ENCODE peak calls at places on chromosomes 2 and 18, in eight cellular contexts. O is esophagus muscularis mucosa, Q is brain microvascular endothelial cell, M is fibroblast of mammary gland, C is epithelial cell of esophagus, U is mammary epithelial cell, D is WERI-Rb-1, W is AG04450. H is an unnamed sample.

GRCh38 chr2:49002750-49003149 is 151.6 kb downstream of the FSHR start:
- DNase-seq in O (no peak), Q (no peak), M (peak; percentile 9), C (no peak), U (no peak), D (no peak), W (no peak), H (no peak)

GRCh38 chr2:48328972-48329723 is 200.8 kb upstream of the STON1 start:
- DNase-seq in O (no peak), Q (no peak), M (no peak), C (no peak), U (no peak), D (no peak), W (no peak), H (no peak)

GRCh38 chr2:20491739-20492531 is 45.1 kb downstream of the RHOB start:
- DNase-seq in O (no peak), Q (no peak), M (peak; percentile 64), C (no peak), U (no peak), D (no peak), W (no peak), H (no peak)

GRCh38 chr18:27750014-27750413 is 426.9 kb downstream of the CDH2 start:
- DNase-seq in O (no peak), Q (peak; percentile 93), M (peak; percentile 23), C (peak; percentile 79), U (peak; percentile 40), D (peak; percentile 77), W (no peak), H (peak; percentile 63)

GRCh38 chr2:76895469-76895868 is 626.7 kb downstream of the LRRTM4 start:
- DNase-seq in O (no peak), Q (no peak), M (peak; percentile 25), C (no peak), U (no peak), D (no peak), W (no peak), H (no peak)

GRCh38 chr2:113157108-113157896 is 16.5 kb upstream of the PSD4 start:
- DNase-seq in O (no peak), Q (no peak), M (no peak), C (peak; percentile 75), U (peak; percentile 55), D (no peak), W (no peak), H (peak; percentile 67)

GRCh38 chr2:55141572-55142413 is 90.3 kb downstream of the CLHC1 start:
- DNase-seq in O (no peak), Q (no peak), M (no peak), C (no peak), U (no peak), D (no peak), W (no peak), H (no peak)

GRCh38 chr2:237471457-237472186 is 15.4 kb upstream of the MLPH start:
- DNase-seq in O (no peak), Q (peak; percentile 74), M (peak; percentile 78), C (peak; percentile 49), U (no peak), D (peak; percentile 58), W (no peak), H (peak; percentile 74)

GRCh38 chr2:168404764-168405163 is 51.3 kb upstream of the CERS6 start:
- DNase-seq in O (no peak), Q (no peak), M (no peak), C (no peak), U (no peak), D (no peak), W (no peak), H (no peak)

GRCh38 chr2:197828464-197829135 is 24.2 kb downstream of the PLCL1 start:
- DNase-seq in O (no peak), Q (no peak), M (peak; percentile 44), C (peak; percentile 13), U (no peak), D (no peak), W (no peak), H (no peak)

GRCh38 chr18:62334110-62334509 is 9.0 kb downstream of the TNFRSF11A start:
- DNase-seq in O (no peak), Q (no peak), M (peak; percentile 32), C (peak; percentile 84), U (peak; percentile 52), D (no peak), W (no peak), H (no peak)

GRCh38 chr18:37654711-37655369 is 89.2 kb upstream of the CELF4 start:
- DNase-seq in O (peak; percentile 42), Q (no peak), M (no peak), C (no peak), U (no peak), D (no peak), W (no peak), H (no peak)

GRCh38 chr2:237591379-237591881 is 896 bp upstream of the RAB17 start:
- DNase-seq in O (no peak), Q (peak; percentile 16), M (peak; percentile 14), C (peak; percentile 41), U (no peak), D (no peak), W (no peak), H (no peak)

GRCh38 chr2:158619496-158619895 is 162.7 kb downstream of the PKP4 start:
- DNase-seq in O (no peak), Q (peak; percentile 40), M (peak; percentile 56), C (peak; percentile 81), U (peak; percentile 73), D (no peak), W (no peak), H (no peak)

GRCh38 chr2:32330136-32330535 is 26.7 kb upstream of the BIRC6 start:
- DNase-seq in O (no peak), Q (no peak), M (no peak), C (no peak), U (no peak), D (no peak), W (no peak), H (no peak)

GRCh38 chr2:195009202-195009601 is 647.8 kb upstream of the SLC39A10 start:
- DNase-seq in O (no peak), Q (no peak), M (peak; percentile 71), C (no peak), U (no peak), D (no peak), W (no peak), H (peak; percentile 12)

GRCh38 chr18:69844656-69845055 is 103.0 kb downstream of the CD226 start:
- DNase-seq in O (no peak), Q (no peak), M (no peak), C (no peak), U (no peak), D (no peak), W (no peak), H (no peak)

GRCh38 chr2:43227830-43228280 is 1.4 kb upstream of the ZFP36L2 start:
- DNase-seq in O (no peak), Q (peak; percentile 25), M (peak; percentile 72), C (peak; percentile 19), U (no peak), D (no peak), W (no peak), H (no peak)

GRCh38 chr2:152421521-152422367 is 86.8 kb downstream of the FMNL2 start:
- DNase-seq in O (no peak), Q (peak; percentile 98), M (peak; percentile 99), C (peak; percentile 98), U (peak; percentile 97), D (no peak), W (peak; percentile 93), H (no peak)

GRCh38 chr2:120503206-120503792 is 157.4 kb downstream of the INHBB start:
- DNase-seq in O (no peak), Q (no peak), M (no peak), C (no peak), U (no peak), D (no peak), W (no peak), H (no peak)

GRCh38 chr2:86370579-86370978 is 33.2 kb upstream of the REEP1 start:
- DNase-seq in O (no peak), Q (no peak), M (no peak), C (no peak), U (no peak), D (no peak), W (no peak), H (no peak)
- TF ChIP-seq CTCF in O (no peak), Q (no peak), M (no peak), C (no peak), U (no peak), D (no peak), W (no peak), H (no peak)

DNA sequence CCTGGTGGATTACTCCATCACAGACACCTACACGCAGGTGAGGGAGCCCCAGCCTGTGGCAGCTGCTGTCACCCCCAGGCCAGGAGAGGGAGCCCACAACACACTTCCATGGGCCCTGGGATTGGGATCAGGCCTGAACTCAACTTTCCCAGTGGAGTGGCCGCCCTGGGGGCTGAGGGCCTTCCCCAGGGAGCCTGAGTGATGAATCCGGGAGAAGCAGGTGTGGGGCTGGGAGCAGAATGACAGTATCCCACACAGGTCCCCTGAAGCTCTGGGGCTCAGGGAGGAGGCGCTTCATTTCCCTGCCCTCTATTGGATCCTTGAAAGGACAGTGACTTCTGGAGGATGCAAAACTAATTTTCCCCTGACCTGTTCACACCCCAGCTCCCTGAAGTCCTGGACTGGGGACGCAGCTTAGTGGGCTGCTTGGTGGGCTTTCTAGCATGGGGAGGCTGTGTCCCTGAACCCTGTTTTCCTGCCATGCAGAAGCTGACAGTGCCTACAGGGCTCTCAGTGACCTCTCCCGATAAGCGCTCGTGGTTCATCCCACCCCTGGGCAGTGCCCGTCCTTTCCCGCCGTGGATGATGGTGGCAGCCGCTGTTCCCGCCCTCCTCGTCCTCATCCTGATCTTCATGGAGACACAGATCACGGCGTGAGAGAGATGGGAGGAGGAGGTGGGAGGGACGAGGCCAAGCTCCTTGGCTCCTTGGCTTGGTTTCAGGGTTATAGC is 11.0 kb downstream of the SLC4A3 start:
- DNase-seq in O (no peak), Q (no peak), M (no peak), C (peak; percentile 33), U (no peak), D (peak; percentile 52), W (no peak), H (no peak)
- TF ChIP-seq CTCF in O (no peak), Q (peak; percentile 37), M (peak; percentile 15), C (peak; percentile 33), U (peak; percentile 32), D (peak; percentile 62), W (peak; percentile 16), H (no peak)

DNA sequence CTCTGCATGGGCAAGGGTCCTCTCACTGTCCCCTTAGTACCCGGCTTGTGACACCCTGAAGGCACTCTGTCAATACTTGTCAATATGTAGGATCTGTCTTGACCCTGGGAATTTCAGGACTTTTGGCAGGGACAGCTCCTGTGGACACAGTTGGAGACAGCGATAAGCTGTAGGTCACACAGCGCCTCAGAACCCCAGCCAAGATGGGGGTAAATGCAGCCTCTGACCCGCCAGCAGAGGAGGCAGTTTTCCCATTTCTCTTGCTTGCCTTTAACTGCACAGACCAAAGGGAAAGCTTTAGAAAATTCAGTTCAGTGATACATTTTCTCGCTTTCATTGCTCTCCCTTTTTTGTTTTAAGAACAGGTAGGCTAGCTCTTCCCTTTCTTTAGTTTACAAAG is 54.8 kb upstream of the KLHL29 start:
- DNase-seq in O (no peak), Q (peak; percentile 43), M (peak; percentile 14), C (peak; percentile 28), U (no peak), D (peak; percentile 31), W (no peak), H (no peak)
- TF ChIP-seq CTCF in O (no peak), Q (peak; percentile 31), M (no peak), C (no peak), U (no peak), D (peak; percentile 67), W (peak; percentile 33), H (no peak)

DNA sequence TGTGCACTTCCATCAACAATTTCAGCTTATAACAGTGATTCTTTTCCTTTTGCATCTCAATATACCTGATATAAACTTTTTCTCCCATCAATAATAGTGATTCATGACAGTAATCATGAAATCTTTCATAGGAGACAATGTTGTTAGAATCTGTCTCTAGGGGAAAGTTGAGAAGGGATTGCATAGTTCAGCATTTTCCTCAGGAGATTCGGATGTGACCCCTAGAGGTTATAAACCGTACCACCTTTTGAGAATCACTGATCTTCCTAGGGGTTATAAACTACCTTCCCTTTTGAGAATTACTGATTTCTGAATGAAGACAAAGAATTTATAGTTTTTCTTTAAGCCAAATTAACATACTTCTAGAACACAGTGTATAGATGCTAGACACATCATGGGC is 53.0 kb upstream of the GALNT3 start:
- DNase-seq in O (no peak), Q (no peak), M (no peak), C (no peak), U (no peak), D (no peak), W (no peak), H (no peak)
- TF ChIP-seq CTCF in O (no peak), Q (no peak), M (no peak), C (no peak), U (peak; percentile 7), D (no peak), W (no peak), H (no peak)

H was measured in glutamatergic neuron.